ENCODE peak calls at places on chromosome 12, in six cellular contexts. B, S, H, Y, K and L are unnamed samples.
A peak's percentile ranks its signal among the peaks of the same experiment; 100 is the strongest.

GRCh38 chr12:108175310-108175709 is 46.2 kb downstream of the WSCD2 start:
- DNase-seq in K (peak; percentile 61), H (no peak), S (no peak), Y (no peak), B (no peak), L (no peak)

GRCh38 chr12:64672925-64673409 is 62.7 kb downstream of the RASSF3 start:
- DNase-seq in Y (no peak), S (peak; percentile 51), B (peak; percentile 54), K (no peak), H (no peak), L (no peak)

GRCh38 chr12:101021911-101022388 is 188.1 kb downstream of the SLC5A8 start:
- DNase-seq in Y (no peak), K (no peak), H (no peak), B (peak; percentile 87), S (no peak), L (no peak)

GRCh38 chr12:22083167-22083566 is 37.1 kb downstream of the CMAS start:
- DNase-seq in B (peak; percentile 70), Y (no peak), S (peak; percentile 33), H (peak; percentile 12), K (no peak), L (peak; percentile 31)

GRCh38 chr12:112130461-112130998 is 5.2 kb downstream of the TRAFD1 start:
- DNase-seq in K (no peak), Y (no peak), H (no peak), B (peak; percentile 41), S (no peak), L (peak; percentile 56)

GRCh38 chr12:112947761-112948160 is 9.5 kb downstream of the OAS3 start:
- DNase-seq in B (no peak), K (no peak), Y (no peak), S (no peak), H (no peak), L (no peak)

GRCh38 chr12:1859643-1860042 is 39.3 kb downstream of the LRTM2 start:
- DNase-seq in K (no peak), H (no peak), Y (no peak), B (no peak), S (no peak), L (no peak)

GRCh38 chr12:53500119-53500775 is 836 bp upstream of the TARBP2 start:
- DNase-seq in Y (no peak), H (no peak), K (peak; percentile 46), B (peak; percentile 92), S (no peak), L (no peak)

GRCh38 chr12:74537126-74537706 is 419 bp upstream of the ATXN7L3B start:
- DNase-seq in K (peak; percentile 41), H (peak; percentile 42), B (peak; percentile 77), Y (no peak), S (no peak), L (peak; percentile 58)

GRCh38 chr12:125512541-125513298 is 447.5 kb downstream of the AACS start:
- DNase-seq in K (no peak), Y (no peak), S (no peak), B (no peak), H (no peak), L (peak; percentile 25)

DNA sequence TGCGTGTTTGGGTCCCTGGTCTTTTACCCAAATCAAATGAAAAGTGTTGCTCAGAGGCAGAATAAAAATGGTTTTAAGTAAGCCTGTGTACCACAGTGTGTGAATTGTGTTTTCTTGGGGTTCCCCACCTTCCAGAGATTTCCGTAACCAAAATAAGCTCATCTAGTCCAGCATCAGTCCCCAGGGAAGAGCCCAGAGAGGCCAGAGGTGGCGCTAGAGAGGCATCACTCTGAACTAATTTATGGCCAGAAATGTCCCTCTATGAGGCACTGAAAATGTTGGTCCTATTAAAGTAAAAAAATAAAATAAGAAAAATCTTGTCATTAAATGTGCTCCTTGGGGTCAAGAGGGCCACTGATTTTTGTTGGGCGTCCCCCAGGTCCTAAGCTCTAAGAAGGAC is 24.9 kb upstream of the PRKAB1 start:
- DNase-seq in S (no peak), K (peak; percentile 41), Y (no peak), B (no peak), H (no peak), L (no peak)
- TF ChIP-seq CTCF in S (peak; percentile 37), K (peak; percentile 65), Y (peak; percentile 46), B (peak; percentile 17), H (peak; percentile 23), L (peak; percentile 25)

DNA sequence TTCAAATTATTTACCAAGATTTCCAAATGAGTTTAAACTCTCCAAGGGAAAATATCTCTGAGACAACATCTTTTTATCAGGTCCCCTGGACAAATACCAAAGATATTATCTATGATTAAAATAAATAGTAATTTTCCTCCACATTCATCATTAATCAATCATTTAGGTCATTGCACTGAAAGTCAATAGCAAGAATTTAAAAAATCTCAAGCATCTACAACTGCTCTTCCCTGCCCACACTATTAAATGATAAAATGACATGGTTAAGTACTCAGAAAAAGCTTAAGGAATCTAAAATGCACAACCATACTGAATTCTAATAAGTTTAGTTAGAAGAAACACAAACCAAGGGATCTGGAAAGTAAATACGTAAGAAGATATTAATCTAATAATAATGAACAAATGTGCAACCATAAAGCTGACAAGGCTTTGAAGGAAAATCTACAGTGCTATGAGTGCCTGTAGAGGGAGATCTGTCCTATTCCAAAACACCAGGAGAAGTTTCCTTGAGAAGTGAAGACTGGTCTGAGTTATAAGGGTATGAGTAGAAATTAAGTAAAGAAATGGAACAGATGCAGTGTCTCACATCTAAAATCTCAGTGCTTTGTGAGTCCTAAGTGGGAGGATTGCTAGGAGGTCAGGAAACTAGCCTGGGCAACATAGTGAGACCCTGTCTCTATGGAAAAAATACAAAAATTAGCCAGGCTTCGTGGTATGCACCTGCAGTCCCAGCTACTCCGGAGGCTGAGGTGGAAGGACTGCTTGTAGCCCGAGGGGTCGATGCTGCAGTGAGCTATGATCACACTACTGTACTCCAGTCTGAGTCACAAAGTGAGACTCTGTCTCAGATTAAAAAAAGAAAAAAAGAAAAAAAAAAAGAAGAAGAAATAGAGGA is 19.2 kb downstream of the INTS13 start:
- DNase-seq in Y (peak; percentile 4), B (peak; percentile 19), K (no peak), H (no peak), S (no peak), L (no peak)
- TF ChIP-seq CTCF in Y (no peak), B (peak; percentile 20), K (no peak), H (peak; percentile 19), S (no peak), L (no peak)

GRCh38 chr12:58416211-58416610 is 474.8 kb downstream of the ATP23 start:
- DNase-seq in H (no peak), B (peak; percentile 76), K (no peak), Y (no peak), S (no peak), L (no peak)
- TF ChIP-seq CTCF in H (peak; percentile 38), B (peak; percentile 35), K (peak; percentile 12), Y (no peak), S (no peak), L (peak; percentile 2)

DNA sequence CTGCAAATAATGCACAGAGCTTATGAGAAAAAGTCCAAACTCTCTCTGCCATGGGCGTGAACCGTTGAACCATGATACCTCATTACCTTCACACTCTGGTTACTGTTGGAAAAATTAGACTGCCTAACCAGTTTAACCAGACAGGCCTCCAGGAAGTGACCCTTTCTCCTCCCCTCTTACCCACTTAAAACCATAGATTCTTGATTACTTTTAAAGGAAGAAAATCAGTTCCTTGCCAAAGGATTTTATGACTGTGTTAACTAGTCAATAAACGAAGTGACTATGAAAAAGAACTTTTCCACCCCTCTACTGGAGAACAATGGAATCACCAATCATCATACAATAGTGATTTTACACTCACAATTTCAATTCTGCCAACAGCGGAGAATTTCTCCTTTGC is 254.0 kb upstream of the ATP2B1 start:
- DNase-seq in K (no peak), S (no peak), Y (no peak), B (no peak), H (no peak), L (no peak)
- TF ChIP-seq CTCF in K (peak; percentile 22), S (peak; percentile 34), Y (peak; percentile 41), B (no peak), H (peak; percentile 27), L (no peak)

GRCh38 chr12:75814856-75815754 is 216.5 kb downstream of the PHLDA1 start:
- DNase-seq in B (peak; percentile 99), S (peak; percentile 17), K (no peak), H (no peak), Y (no peak), L (peak; percentile 22)
- TF ChIP-seq CTCF in B (no peak), S (no peak), K (no peak), H (no peak), Y (no peak), L (no peak)

DNA sequence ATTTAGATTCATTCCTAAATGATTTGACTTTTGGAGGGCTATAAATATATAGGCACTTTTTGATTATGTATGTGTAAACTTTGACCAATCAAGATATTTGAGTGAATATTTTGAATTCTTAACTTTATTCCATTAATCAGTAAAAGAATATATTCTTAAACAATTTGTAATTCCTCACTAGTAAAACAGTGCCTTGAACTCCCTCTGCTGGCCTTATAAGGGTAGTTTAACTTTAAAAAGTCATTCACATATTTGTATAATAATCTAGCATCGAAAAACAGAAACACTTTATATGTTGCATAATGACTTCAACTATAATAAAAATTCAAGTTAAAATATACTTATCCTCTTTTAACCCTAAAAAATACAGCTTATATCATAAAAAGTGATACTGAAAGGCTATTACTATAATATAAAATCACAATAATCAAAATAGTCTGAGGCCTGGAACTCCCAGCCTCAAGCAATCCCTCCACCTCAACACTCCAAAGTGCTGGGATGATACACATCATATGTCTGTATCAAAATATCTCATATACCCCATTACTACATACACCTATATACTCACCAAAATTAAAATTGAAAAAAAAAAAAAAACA is 31.2 kb downstream of the CCDC59 start:
- DNase-seq in H (peak; percentile 62), K (peak; percentile 40), Y (no peak), S (no peak), B (peak; percentile 42), L (peak; percentile 6)
- TF ChIP-seq CTCF in H (peak; percentile 44), K (peak; percentile 77), Y (peak; percentile 79), S (peak; percentile 59), B (peak; percentile 53), L (peak; percentile 26)

GRCh38 chr12:92021665-92022033 is 124.0 kb downstream of the BTG1 start:
- DNase-seq in S (no peak), K (peak; percentile 74), B (no peak), Y (peak; percentile 35), H (no peak), L (no peak)
- TF ChIP-seq CTCF in S (no peak), K (no peak), B (no peak), Y (no peak), H (no peak), L (no peak)

GRCh38 chr12:60324746-60325145 is 728.9 kb downstream of the SLC16A7 start:
- DNase-seq in H (no peak), K (no peak), S (no peak), Y (no peak), B (no peak), L (no peak)
- TF ChIP-seq CTCF in H (no peak), K (no peak), S (no peak), Y (no peak), B (no peak), L (no peak)